ENCODE peak calls at places on chromosomes 16 and 17, in five cellular contexts. I, B, Z, U and P are unnamed samples.

GRCh38 chr16:58515871-58516767 is 802 bp downstream of the SETD6 start:
- DNase-seq in B (no peak), Z (no peak), I (no peak), U (peak; percentile 64), P (peak; percentile 91)

GRCh38 chr17:61415374-61416210 is 15.9 kb downstream of the TBX2 start:
- DNase-seq in U (no peak), I (peak; percentile 3), Z (no peak), B (no peak), P (no peak)

GRCh38 chr17:15946611-15947120 is 1.7 kb downstream of the ADORA2B start:
- DNase-seq in I (no peak), Z (no peak), B (no peak), U (no peak), P (peak; percentile 42)

GRCh38 chr16:59849716-59850115 is 1115.6 kb upstream of the GOT2 start:
- DNase-seq in Z (no peak), U (no peak), B (no peak), I (no peak), P (no peak)

GRCh38 chr17:61285483-61286320 is 113.9 kb upstream of the TBX2 start:
- DNase-seq in B (no peak), U (no peak), Z (no peak), I (no peak), P (no peak)

GRCh38 chr16:87246269-87247065 is 70.7 kb downstream of the C16orf95 start:
- DNase-seq in U (no peak), B (no peak), I (no peak), Z (no peak), P (no peak)

GRCh38 chr16:85227262-85227923 is 115.1 kb upstream of the CIBAR2 start:
- DNase-seq in Z (no peak), I (no peak), B (no peak), U (peak; percentile 90), P (no peak)

GRCh38 chr17:57641761-57642160 is 103.3 kb downstream of the CCDC182 start:
- DNase-seq in Z (no peak), I (no peak), U (no peak), B (no peak), P (no peak)

GRCh38 chr16:85354623-85355514 is 242.6 kb upstream of the CIBAR2 start:
- DNase-seq in Z (no peak), B (no peak), I (no peak), U (no peak), P (no peak)

GRCh38 chr16:69767459-69768229 is 5.5 kb downstream of the WWP2 start:
- DNase-seq in U (no peak), I (no peak), B (no peak), Z (no peak), P (no peak)

GRCh38 chr17:37476431-37477130 is 13.1 kb upstream of the DUSP14 start:
- DNase-seq in B (no peak), U (no peak), I (peak; percentile 82), Z (no peak), P (no peak)

GRCh38 chr16:89720859-89721643 is at the start of the genes VPS9D1 and ZNF276:
- DNase-seq in B (peak; percentile 66), Z (peak; percentile 87), I (peak; percentile 74), U (peak; percentile 92), P (peak; percentile 97)

GRCh38 chr17:28758411-28759121 is 14.8 kb downstream of the TRAF4 start:
- DNase-seq in U (no peak), I (no peak), B (no peak), Z (no peak), P (peak; percentile 75)

GRCh38 chr16:27352026-27352425 is 38.3 kb downstream of the IL4R start:
- DNase-seq in I (no peak), Z (no peak), U (no peak), B (no peak), P (no peak)

GRCh38 chr16:51924744-51925143 is 622.2 kb downstream of the TOX3 start:
- DNase-seq in Z (no peak), U (no peak), B (no peak), I (no peak), P (no peak)

GRCh38 chr16:61713787-61714186 is 322.5 kb downstream of the CDH8 start:
- DNase-seq in U (no peak), B (no peak), I (no peak), Z (no peak), P (no peak)

GRCh38 chr16:11076259-11077018 is 132.1 kb downstream of the CLEC16A start:
- DNase-seq in I (no peak), U (no peak), Z (no peak), B (no peak), P (no peak)

GRCh38 chr16:23701045-23701444 is 12.0 kb downstream of the ERN2 start:
- DNase-seq in Z (no peak), I (no peak), B (no peak), U (no peak), P (no peak)

GRCh38 chr16:23695756-23696155 is 17.1 kb downstream of the PLK1 start:
- DNase-seq in I (no peak), Z (no peak), U (no peak), B (no peak), P (no peak)

GRCh38 chr16:23700509-23700908 is 12.5 kb downstream of the ERN2 start:
- DNase-seq in U (no peak), I (no peak), B (no peak), Z (no peak), P (no peak)

GRCh38 chr16:23700093-23700492 is 12.9 kb downstream of the ERN2 start:
- DNase-seq in U (no peak), B (no peak), I (no peak), Z (no peak), P (no peak)

DNA sequence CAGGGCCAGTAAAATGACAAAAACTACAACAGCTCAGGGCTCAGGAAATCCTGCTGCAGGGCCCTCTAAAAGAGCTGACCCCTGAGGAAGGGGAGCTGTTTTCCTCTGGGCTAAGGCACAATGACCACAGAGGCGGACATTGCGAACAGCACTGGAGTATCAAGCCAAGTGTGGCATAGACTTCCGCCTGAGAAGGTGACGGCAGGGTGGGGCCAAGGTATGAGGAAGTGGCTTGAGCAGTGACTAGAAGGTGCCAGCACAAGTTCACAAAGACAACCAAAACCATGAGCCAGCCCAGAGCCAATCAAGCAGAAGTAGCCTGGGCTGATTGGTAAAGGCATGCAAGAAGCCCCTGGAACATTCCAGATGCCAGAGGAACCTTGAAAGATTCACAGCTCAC is 13.9 kb downstream of the ERN2 start:
- DNase-seq in U (peak; percentile 34), Z (no peak), B (no peak), I (no peak), P (peak; percentile 84)
- TF ChIP-seq POLR2A in U (no peak), Z (no peak), B (no peak), I (no peak), P (no peak)

GRCh38 chr16:1563786-1564185 is 30.3 kb downstream of the TMEM204 start:
- DNase-seq in U (no peak), Z (no peak), B (no peak), I (no peak), P (no peak)

GRCh38 chr16:1561836-1562235 is 28.4 kb downstream of the TMEM204 start:
- DNase-seq in B (no peak), I (no peak), U (no peak), Z (no peak), P (no peak)

GRCh38 chr16:1564325-1564724 is 30.9 kb downstream of the TMEM204 start:
- DNase-seq in I (no peak), Z (no peak), B (no peak), U (peak; percentile 29), P (no peak)

GRCh38 chr16:1567988-1568387 is 34.5 kb downstream of the TMEM204 start:
- DNase-seq in I (no peak), Z (no peak), U (no peak), B (no peak), P (no peak)

GRCh38 chr16:1565083-1565805 is 31.8 kb downstream of the TMEM204 start:
- DNase-seq in B (no peak), I (no peak), U (no peak), Z (no peak), P (no peak)
- TF ChIP-seq POLR2A in B (no peak), I (no peak), U (no peak), Z (no peak), P (no peak)

DNA sequence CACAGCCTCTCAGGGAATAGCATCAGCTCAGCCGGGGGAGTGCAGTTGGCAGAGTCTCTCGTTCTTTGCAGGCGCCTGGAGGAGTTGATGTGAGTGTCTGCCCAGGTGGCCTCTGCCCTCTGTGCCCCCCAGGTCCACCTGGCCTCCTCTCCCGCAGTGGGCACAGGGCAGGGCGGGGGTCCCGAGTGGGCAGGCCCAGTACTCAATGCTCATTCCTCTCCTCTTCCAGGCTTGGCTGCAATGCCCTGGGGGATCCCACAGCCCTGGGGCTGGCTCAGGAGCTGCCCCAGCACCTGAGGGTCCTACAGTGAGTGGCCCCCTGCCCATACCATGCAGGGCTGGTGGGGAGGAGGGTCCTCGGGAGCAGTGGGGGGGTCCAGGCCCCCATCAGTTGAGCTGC is 14.7 kb upstream of the CPNE2 start:
- DNase-seq in Z (no peak), I (no peak), B (no peak), U (no peak), P (no peak)
- TF ChIP-seq POLR2A in Z (no peak), I (no peak), B (no peak), U (no peak), P (no peak)

DNA sequence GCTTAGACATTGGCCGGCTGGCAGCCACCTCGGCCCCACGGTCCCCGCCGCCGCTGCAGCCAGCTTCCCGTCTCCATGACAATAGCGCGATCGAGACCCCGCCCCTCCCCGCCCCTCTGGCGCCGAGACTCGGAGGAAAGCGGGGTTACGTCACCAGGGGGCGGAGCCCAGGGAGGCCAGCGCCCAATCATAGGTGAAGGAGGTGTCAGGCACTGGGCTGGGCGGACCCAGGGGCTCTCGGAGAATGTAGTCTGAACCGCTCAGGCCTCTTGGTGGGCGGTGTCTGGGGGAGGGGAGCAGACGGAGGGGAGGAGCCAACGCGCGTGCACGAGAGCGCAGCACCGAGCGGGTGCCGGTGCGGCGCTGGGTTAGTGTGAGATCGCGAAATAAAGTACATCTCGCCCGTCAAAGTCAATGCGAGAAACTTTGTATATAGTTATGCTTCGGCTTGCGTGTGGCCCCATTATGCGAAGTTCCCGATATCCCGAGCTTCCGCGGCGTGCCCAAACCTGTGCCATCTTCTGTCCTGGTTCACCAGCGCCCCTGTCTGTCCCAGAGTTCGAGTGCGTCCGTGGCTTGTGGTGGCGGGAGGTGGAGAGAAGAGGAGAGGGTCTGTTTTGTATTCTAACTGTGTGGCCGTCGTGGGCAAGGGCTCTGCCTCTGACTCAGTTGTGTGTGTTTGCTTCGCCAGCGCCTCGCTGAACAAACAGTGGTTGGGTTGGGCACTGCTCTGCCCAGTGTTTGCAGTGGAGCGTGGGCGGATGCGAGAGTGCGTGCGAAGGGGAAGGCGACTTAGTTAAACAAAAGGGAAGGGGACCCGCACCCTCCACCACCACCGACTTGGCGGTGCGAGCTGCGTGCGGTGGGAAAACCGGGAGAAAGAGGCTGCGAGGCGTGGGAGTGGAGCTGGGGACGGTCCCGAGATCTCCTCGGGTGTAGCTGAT is 1.3 kb upstream of the IRX5 start:
- DNase-seq in U (peak; percentile 99), I (peak; percentile 100), B (peak; percentile 86), Z (peak; percentile 100), P (peak; percentile 97)
- TF ChIP-seq POLR2A in U (peak; percentile 86), I (peak; percentile 72), B (peak; percentile 33), Z (no peak), P (no peak)